ENCODE peak calls at places on chromosomes 1 and 21, in four cellular contexts. One of them, this sample, is unnamed.

GRCh38 chr1:27643626-27644368 is 8.8 kb upstream of the FGR start:
- DNase-seq in heart right ventricle: no peak
- DNase-seq in kidney epithelial cell: no peak
- DNase-seq in mesendoderm: peak; percentile 85
- DNase-seq in this sample: peak; percentile 84

GRCh38 chr1:36126005-36126716 is 1.1 kb upstream of the COL8A2 start:
- DNase-seq in heart right ventricle: no peak
- DNase-seq in kidney epithelial cell: no peak
- DNase-seq in mesendoderm: no peak
- DNase-seq in this sample: no peak

GRCh38 chr1:154598871-154599635 is 8.9 kb downstream of the ADAR start:
- DNase-seq in heart right ventricle: no peak
- DNase-seq in kidney epithelial cell: no peak
- DNase-seq in mesendoderm: peak; percentile 74
- DNase-seq in this sample: no peak

GRCh38 chr1:57133686-57134085 is 167.9 kb upstream of the C8B start:
- DNase-seq in heart right ventricle: no peak
- DNase-seq in kidney epithelial cell: no peak
- DNase-seq in mesendoderm: no peak
- DNase-seq in this sample: no peak

GRCh38 chr1:48472747-48473146 is 743 bp upstream of the SPATA6 start:
- DNase-seq in heart right ventricle: no peak
- DNase-seq in kidney epithelial cell: no peak
- DNase-seq in mesendoderm: no peak
- DNase-seq in this sample: no peak

GRCh38 chr21:46250146-46250725 is 21.7 kb upstream of the LSS start:
- DNase-seq in heart right ventricle: no peak
- DNase-seq in kidney epithelial cell: no peak
- DNase-seq in mesendoderm: no peak
- DNase-seq in this sample: no peak

GRCh38 chr1:172299515-172299914 is 121.0 kb upstream of the C1orf105 start:
- DNase-seq in heart right ventricle: no peak
- DNase-seq in kidney epithelial cell: no peak
- DNase-seq in mesendoderm: no peak
- DNase-seq in this sample: no peak

GRCh38 chr1:226606311-226607267 is 58.0 kb downstream of the STUM start:
- DNase-seq in heart right ventricle: no peak
- DNase-seq in kidney epithelial cell: no peak
- DNase-seq in mesendoderm: peak; percentile 79
- DNase-seq in this sample: peak; percentile 67

GRCh38 chr1:234600418-234601216 is 9.4 kb downstream of the IRF2BP2 start:
- DNase-seq in heart right ventricle: peak; percentile 37
- DNase-seq in kidney epithelial cell: no peak
- DNase-seq in mesendoderm: no peak
- DNase-seq in this sample: no peak

GRCh38 chr21:42862774-42863503 is 16.4 kb downstream of the WDR4 start:
- DNase-seq in heart right ventricle: no peak
- DNase-seq in kidney epithelial cell: no peak
- DNase-seq in mesendoderm: peak; percentile 47
- DNase-seq in this sample: peak; percentile 80

GRCh38 chr1:156126701-156127534 is 12.4 kb downstream of the LMNA start:
- DNase-seq in heart right ventricle: no peak
- DNase-seq in kidney epithelial cell: no peak
- DNase-seq in mesendoderm: no peak
- DNase-seq in this sample: no peak

GRCh38 chr1:58528518-58528917 is 18.0 kb downstream of the OMA1 start:
- DNase-seq in heart right ventricle: no peak
- DNase-seq in kidney epithelial cell: peak; percentile 37
- DNase-seq in mesendoderm: no peak
- DNase-seq in this sample: no peak

DNA sequence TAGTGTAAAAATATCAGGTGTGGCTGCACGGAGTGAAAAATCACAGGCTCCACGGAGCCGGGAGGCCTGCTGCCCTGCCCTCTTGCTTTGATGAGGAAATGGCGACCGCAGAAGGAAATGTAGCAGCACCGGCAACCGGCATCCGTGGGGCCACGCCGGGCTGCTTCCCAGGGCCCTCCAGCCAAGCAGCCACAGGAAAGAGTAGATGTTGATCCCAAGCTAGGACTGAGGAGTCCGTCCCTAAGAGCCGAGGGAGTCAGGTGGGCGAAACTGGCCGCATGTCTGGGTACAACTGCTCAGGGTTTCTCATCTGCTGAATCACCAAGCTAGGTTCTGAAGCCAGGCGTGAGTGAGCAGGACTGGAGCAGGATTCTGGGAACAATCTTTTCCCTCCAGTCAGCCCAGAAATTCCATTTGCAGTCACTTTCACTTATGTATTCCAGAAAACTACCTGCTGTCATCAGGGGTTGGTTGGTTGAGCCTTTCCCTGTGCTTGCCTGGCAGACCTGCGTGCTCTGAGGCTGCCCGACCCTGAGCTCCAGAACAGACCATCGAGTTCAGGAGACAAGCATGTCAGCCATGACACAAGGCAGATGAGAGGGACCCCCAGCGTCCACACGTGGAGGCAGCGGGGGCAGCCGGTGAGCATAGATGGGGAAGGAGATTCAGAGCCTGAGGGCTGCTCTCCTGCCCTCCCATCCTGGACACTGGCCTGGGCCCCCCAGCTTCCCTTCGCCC is 5.8 kb upstream of the ITGB2 start:
- DNase-seq in heart right ventricle: no peak
- DNase-seq in kidney epithelial cell: no peak
- DNase-seq in mesendoderm: no peak
- DNase-seq in this sample: peak; percentile 66
- H3K4me3 ChIP-seq in heart right ventricle: no peak overlapping the region
- H3K4me3 ChIP-seq in kidney epithelial cell: no peak overlapping the region
- H3K4me3 ChIP-seq in mesendoderm: no peak overlapping the region
- H3K4me3 ChIP-seq in this sample: no peak overlapping the region

DNA sequence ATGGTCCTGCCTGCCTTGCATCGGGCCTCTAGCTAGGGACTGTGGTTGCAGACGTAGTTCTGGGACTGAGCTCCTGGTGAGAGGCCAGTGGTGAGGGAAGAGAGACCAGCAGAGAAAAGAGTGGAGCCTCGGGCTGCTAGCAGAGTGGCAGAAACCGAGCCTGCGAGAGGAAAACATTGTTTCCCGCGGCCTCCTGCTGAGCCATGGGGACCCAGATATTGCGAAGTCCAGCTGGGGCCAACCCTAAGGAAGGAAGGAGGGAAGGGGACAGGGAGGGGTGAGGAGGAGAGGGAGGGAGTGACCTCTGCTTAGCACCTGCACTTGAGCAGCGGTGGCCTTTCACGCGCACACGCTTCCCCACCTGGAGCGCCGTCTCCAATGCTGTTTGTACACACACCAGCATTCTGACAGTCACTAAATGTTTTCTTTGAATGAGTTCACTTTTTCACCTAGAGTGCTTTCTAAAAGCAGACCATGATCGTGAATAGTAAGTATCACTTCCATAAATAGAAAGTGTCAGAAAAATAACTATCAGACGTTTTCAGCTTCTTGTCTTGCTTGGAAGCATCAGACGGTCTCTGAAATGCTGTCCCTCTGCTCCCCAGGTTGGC is 2.5 kb upstream of the FNDC10 start:
- DNase-seq in heart right ventricle: no peak
- DNase-seq in kidney epithelial cell: no peak
- DNase-seq in mesendoderm: no peak
- DNase-seq in this sample: peak; percentile 59
- H3K27me3 ChIP-seq in heart right ventricle: peaks cover 13% of the 10 kb centered on the region
- H3K27me3 ChIP-seq in kidney epithelial cell: peaks cover 46% of the 10 kb centered on the region
- H3K27me3 ChIP-seq in mesendoderm: peaks cover 14% of the 10 kb centered on the region
- H3K27me3 ChIP-seq in this sample: peaks cover 29% of the 10 kb centered on the region

GRCh38 chr1:59718064-59718988 is 96.4 kb upstream of the HOOK1 start:
- DNase-seq in heart right ventricle: no peak
- DNase-seq in kidney epithelial cell: no peak
- DNase-seq in mesendoderm: peak; percentile 46
- DNase-seq in this sample: peak; percentile 13

GRCh38 chr1:59718989-59719360 is 95.8 kb upstream of the HOOK1 start:
- DNase-seq in heart right ventricle: peak; percentile 37
- DNase-seq in kidney epithelial cell: no peak
- DNase-seq in mesendoderm: no peak
- DNase-seq in this sample: no peak

GRCh38 chr1:59716551-59717231 is 98.1 kb upstream of the HOOK1 start:
- DNase-seq in heart right ventricle: no peak
- DNase-seq in kidney epithelial cell: no peak
- DNase-seq in mesendoderm: no peak
- DNase-seq in this sample: no peak

GRCh38 chr1:59714219-59714618 is 100.5 kb upstream of the HOOK1 start:
- DNase-seq in heart right ventricle: no peak
- DNase-seq in kidney epithelial cell: no peak
- DNase-seq in mesendoderm: no peak
- DNase-seq in this sample: no peak

GRCh38 chr1:59714966-59715365 is 99.8 kb upstream of the HOOK1 start:
- DNase-seq in heart right ventricle: no peak
- DNase-seq in kidney epithelial cell: no peak
- DNase-seq in mesendoderm: no peak
- DNase-seq in this sample: no peak
- H3K4me3 ChIP-seq in heart right ventricle: no peak overlapping the region
- H3K4me3 ChIP-seq in kidney epithelial cell: no peak overlapping the region
- H3K4me3 ChIP-seq in mesendoderm: no peak overlapping the region
- H3K4me3 ChIP-seq in this sample: no peak overlapping the region

DNA sequence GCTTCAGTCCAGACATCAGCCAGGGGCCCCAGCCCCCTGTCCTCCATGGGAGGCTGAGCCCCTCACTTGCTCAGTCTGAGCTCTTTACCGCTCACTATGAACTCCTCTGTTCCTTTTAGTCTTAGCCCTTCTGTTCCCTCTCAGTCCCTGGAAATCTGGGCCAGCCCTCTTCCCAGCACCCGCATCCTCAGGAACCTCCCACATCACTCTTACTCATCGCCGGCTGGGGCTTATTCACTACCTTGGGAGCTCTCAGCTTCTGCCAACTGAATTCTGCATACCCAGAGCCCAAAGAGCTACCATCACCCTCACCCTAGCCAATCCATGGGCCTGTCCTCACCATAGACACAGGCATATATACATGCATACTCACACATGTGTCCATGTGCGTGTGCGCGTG is 11.5 kb downstream of the KNCN start:
- DNase-seq in heart right ventricle: no peak
- DNase-seq in kidney epithelial cell: no peak
- DNase-seq in mesendoderm: no peak
- DNase-seq in this sample: no peak
- H3K27me3 ChIP-seq in heart right ventricle: peaks cover 6% of the 10 kb centered on the region
- H3K27me3 ChIP-seq in kidney epithelial cell: peaks cover 43% of the 10 kb centered on the region
- H3K27me3 ChIP-seq in mesendoderm: peaks cover 35% of the 10 kb centered on the region
- H3K27me3 ChIP-seq in this sample: peaks cover 72% of the 10 kb centered on the region

This sample was measured in H7.